ENCODE peak calls at places on chromosome 12, in seven cellular contexts. One of them, this sample, is unnamed.

GRCh38 chr12:52213541-52214420 is 19.3 kb upstream of the KRT7 start:
- DNase-seq in heart right ventricle: peak; percentile 58
- DNase-seq in A549: peak; percentile 91
- DNase-seq in cardiac muscle cell: peak; percentile 82
- DNase-seq in iPS DF 6.9: peak; percentile 60
- DNase-seq in body of pancreas: peak; percentile 91
- DNase-seq in pancreas: peak; percentile 85
- DNase-seq in this sample: no peak

GRCh38 chr12:2058837-2059236 is 6.0 kb downstream of the CACNA1C start:
- DNase-seq in heart right ventricle: no peak
- DNase-seq in A549: no peak
- DNase-seq in cardiac muscle cell: no peak
- DNase-seq in iPS DF 6.9: no peak
- DNase-seq in body of pancreas: no peak
- DNase-seq in pancreas: no peak
- DNase-seq in this sample: no peak

GRCh38 chr12:11743748-11744147 is 94.3 kb downstream of the ETV6 start:
- DNase-seq in heart right ventricle: no peak
- DNase-seq in A549: no peak
- DNase-seq in cardiac muscle cell: no peak
- DNase-seq in iPS DF 6.9: peak; percentile 29
- DNase-seq in body of pancreas: no peak
- DNase-seq in pancreas: no peak
- DNase-seq in this sample: no peak

GRCh38 chr12:31835276-31835882 is 106.6 kb upstream of the AMN1 start:
- DNase-seq in heart right ventricle: no peak
- DNase-seq in A549: peak; percentile 74
- DNase-seq in cardiac muscle cell: no peak
- DNase-seq in iPS DF 6.9: no peak
- DNase-seq in body of pancreas: no peak
- DNase-seq in pancreas: no peak
- DNase-seq in this sample: no peak

GRCh38 chr12:132873724-132874123 is 13.7 kb downstream of the CHFR start:
- DNase-seq in heart right ventricle: no peak
- DNase-seq in A549: no peak
- DNase-seq in cardiac muscle cell: no peak
- DNase-seq in iPS DF 6.9: no peak
- DNase-seq in body of pancreas: no peak
- DNase-seq in pancreas: no peak
- DNase-seq in this sample: no peak

GRCh38 chr12:21527451-21528180 is 1.5 kb downstream of the SPX start:
- DNase-seq in heart right ventricle: peak; percentile 40
- DNase-seq in A549: peak; percentile 75
- DNase-seq in cardiac muscle cell: peak; percentile 58
- DNase-seq in iPS DF 6.9: no peak
- DNase-seq in body of pancreas: peak; percentile 83
- DNase-seq in pancreas: peak; percentile 61
- DNase-seq in this sample: no peak

GRCh38 chr12:78792052-78792698 is 72.4 kb upstream of the SYT1 start:
- DNase-seq in heart right ventricle: no peak
- DNase-seq in A549: no peak
- DNase-seq in cardiac muscle cell: no peak
- DNase-seq in iPS DF 6.9: no peak
- DNase-seq in body of pancreas: no peak
- DNase-seq in pancreas: no peak
- DNase-seq in this sample: no peak

GRCh38 chr12:65664715-65665250 is 159.5 kb upstream of the HMGA2 start:
- DNase-seq in heart right ventricle: no peak
- DNase-seq in A549: no peak
- DNase-seq in cardiac muscle cell: no peak
- DNase-seq in iPS DF 6.9: no peak
- DNase-seq in body of pancreas: no peak
- DNase-seq in pancreas: no peak
- DNase-seq in this sample: no peak

GRCh38 chr12:69428351-69429048 is 41.7 kb upstream of the FRS2 start:
- DNase-seq in heart right ventricle: no peak
- DNase-seq in A549: no peak
- DNase-seq in cardiac muscle cell: peak; percentile 38
- DNase-seq in iPS DF 6.9: no peak
- DNase-seq in body of pancreas: no peak
- DNase-seq in pancreas: no peak
- DNase-seq in this sample: no peak
- H3K27ac ChIP-seq in heart right ventricle: no peak overlapping the region
- H3K27ac ChIP-seq in A549: no peak overlapping the region
- H3K27ac ChIP-seq in cardiac muscle cell: no peak overlapping the region
- H3K27ac ChIP-seq in iPS DF 6.9: no peak overlapping the region
- H3K27ac ChIP-seq in body of pancreas: no peak overlapping the region
- H3K27ac ChIP-seq in pancreas: no peak overlapping the region
- H3K27ac ChIP-seq in this sample: no peak overlapping the region

GRCh38 chr12:94263011-94263786 is 114.8 kb downstream of the PLXNC1 start:
- DNase-seq in heart right ventricle: no peak
- DNase-seq in A549: no peak
- DNase-seq in cardiac muscle cell: no peak
- DNase-seq in iPS DF 6.9: no peak
- DNase-seq in body of pancreas: no peak
- DNase-seq in pancreas: no peak
- DNase-seq in this sample: no peak
- H3K27ac ChIP-seq in heart right ventricle: peak overlapping the region; percentile 94
- H3K27ac ChIP-seq in A549: no peak overlapping the region
- H3K27ac ChIP-seq in cardiac muscle cell: no peak overlapping the region
- H3K27ac ChIP-seq in iPS DF 6.9: no peak overlapping the region
- H3K27ac ChIP-seq in body of pancreas: peak overlapping the region; percentile 72
- H3K27ac ChIP-seq in pancreas: peak overlapping the region; percentile 66
- H3K27ac ChIP-seq in this sample: peak overlapping the region; percentile 89

GRCh38 chr12:49055978-49056754 is 4.4 kb downstream of the KMT2D start:
- DNase-seq in heart right ventricle: peak; percentile 72
- DNase-seq in A549: peak; percentile 83
- DNase-seq in cardiac muscle cell: peak; percentile 87
- DNase-seq in iPS DF 6.9: peak; percentile 22
- DNase-seq in body of pancreas: peak; percentile 69
- DNase-seq in pancreas: peak; percentile 61
- DNase-seq in this sample: peak; percentile 76
- H3K27ac ChIP-seq in heart right ventricle: peak overlapping the region; percentile 100
- H3K27ac ChIP-seq in A549: no peak overlapping the region
- H3K27ac ChIP-seq in cardiac muscle cell: no peak overlapping the region
- H3K27ac ChIP-seq in iPS DF 6.9: no peak overlapping the region
- H3K27ac ChIP-seq in body of pancreas: peak overlapping the region; percentile 3
- H3K27ac ChIP-seq in pancreas: no peak overlapping the region
- H3K27ac ChIP-seq in this sample: no peak overlapping the region

GRCh38 chr12:27142102-27142721 is 59.8 kb upstream of the C12orf71 start:
- DNase-seq in heart right ventricle: peak; percentile 80
- DNase-seq in A549: peak; percentile 84
- DNase-seq in cardiac muscle cell: peak; percentile 90
- DNase-seq in iPS DF 6.9: peak; percentile 74
- DNase-seq in body of pancreas: peak; percentile 71
- DNase-seq in pancreas: peak; percentile 63
- DNase-seq in this sample: no peak

GRCh38 chr12:27148373-27148772 is 66.0 kb upstream of the C12orf71 start:
- DNase-seq in heart right ventricle: no peak
- DNase-seq in A549: no peak
- DNase-seq in cardiac muscle cell: no peak
- DNase-seq in iPS DF 6.9: no peak
- DNase-seq in body of pancreas: no peak
- DNase-seq in pancreas: no peak
- DNase-seq in this sample: no peak

GRCh38 chr12:27140478-27140969 is 58.1 kb upstream of the C12orf71 start:
- DNase-seq in heart right ventricle: no peak
- DNase-seq in A549: no peak
- DNase-seq in cardiac muscle cell: no peak
- DNase-seq in iPS DF 6.9: no peak
- DNase-seq in body of pancreas: no peak
- DNase-seq in pancreas: no peak
- DNase-seq in this sample: no peak

GRCh38 chr12:27148791-27149190 is 66.4 kb upstream of the C12orf71 start:
- DNase-seq in heart right ventricle: no peak
- DNase-seq in A549: no peak
- DNase-seq in cardiac muscle cell: no peak
- DNase-seq in iPS DF 6.9: no peak
- DNase-seq in body of pancreas: no peak
- DNase-seq in pancreas: no peak
- DNase-seq in this sample: no peak

GRCh38 chr12:27143676-27144075 is 61.3 kb upstream of the C12orf71 start:
- DNase-seq in heart right ventricle: no peak
- DNase-seq in A549: no peak
- DNase-seq in cardiac muscle cell: peak; percentile 7
- DNase-seq in iPS DF 6.9: no peak
- DNase-seq in body of pancreas: no peak
- DNase-seq in pancreas: no peak
- DNase-seq in this sample: no peak
- H3K27ac ChIP-seq in heart right ventricle: peak overlapping the region; percentile 1
- H3K27ac ChIP-seq in A549: peak overlapping the region; percentile 32
- H3K27ac ChIP-seq in cardiac muscle cell: no peak overlapping the region
- H3K27ac ChIP-seq in iPS DF 6.9: no peak overlapping the region
- H3K27ac ChIP-seq in body of pancreas: no peak overlapping the region
- H3K27ac ChIP-seq in pancreas: no peak overlapping the region
- H3K27ac ChIP-seq in this sample: no peak overlapping the region

DNA sequence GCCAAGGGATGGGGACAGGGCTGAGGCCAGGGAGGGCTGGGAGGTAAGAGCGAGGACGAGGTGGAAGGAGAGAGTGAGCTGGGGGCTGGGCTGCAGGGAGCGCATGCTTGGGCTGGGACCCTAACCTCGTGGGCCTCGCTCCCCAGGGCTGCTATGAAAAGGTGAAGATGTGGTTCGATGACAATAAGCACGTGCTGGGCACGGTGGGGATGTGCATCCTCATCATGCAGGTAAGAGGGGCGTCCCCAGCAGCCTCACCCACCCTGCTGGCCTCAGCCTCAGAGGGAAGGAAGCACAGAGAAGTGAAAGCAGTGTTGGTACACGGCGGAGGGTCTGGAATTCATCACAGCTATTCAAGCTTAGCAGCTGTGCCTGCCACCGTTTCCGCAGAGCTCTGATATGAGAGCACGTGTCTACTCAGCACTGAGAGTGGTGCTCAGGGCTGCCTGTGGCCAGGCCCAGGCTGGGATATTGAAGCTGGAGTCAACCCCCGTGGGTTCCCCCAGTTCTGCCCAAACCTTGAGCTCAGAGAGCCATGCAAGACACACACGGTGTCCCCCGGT is 204.5 kb downstream of the TSPAN9 start:
- DNase-seq in heart right ventricle: no peak
- DNase-seq in A549: no peak
- DNase-seq in cardiac muscle cell: peak; percentile 27
- DNase-seq in iPS DF 6.9: no peak
- DNase-seq in body of pancreas: no peak
- DNase-seq in pancreas: no peak
- DNase-seq in this sample: no peak
- H3K27ac ChIP-seq in heart right ventricle: no peak overlapping the region
- H3K27ac ChIP-seq in A549: no peak overlapping the region
- H3K27ac ChIP-seq in cardiac muscle cell: peak overlapping the region; percentile 84
- H3K27ac ChIP-seq in iPS DF 6.9: no peak overlapping the region
- H3K27ac ChIP-seq in body of pancreas: no peak overlapping the region
- H3K27ac ChIP-seq in pancreas: no peak overlapping the region
- H3K27ac ChIP-seq in this sample: no peak overlapping the region

DNA sequence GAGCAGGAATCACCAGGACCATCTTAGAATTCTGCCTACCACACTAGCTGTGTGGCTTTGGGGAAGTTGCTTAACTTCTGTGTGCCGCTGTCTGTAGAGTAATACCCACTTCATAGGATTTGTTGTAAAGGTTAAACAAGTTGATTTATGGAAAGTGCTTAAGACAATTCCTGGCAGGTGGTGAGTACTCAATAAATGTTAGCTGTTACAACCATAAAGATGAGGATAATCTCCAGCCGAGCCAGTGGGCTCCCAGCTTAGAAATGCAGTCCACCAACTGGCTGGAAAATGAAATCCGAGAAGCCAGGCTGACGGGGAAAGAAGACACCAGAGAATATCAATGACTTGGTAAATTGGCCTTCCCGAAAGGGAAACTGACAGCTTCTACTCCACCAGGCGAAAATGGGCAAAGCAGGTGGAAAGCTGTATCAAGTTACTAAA is 173.5 kb downstream of the CHST11 start:
- DNase-seq in heart right ventricle: no peak
- DNase-seq in A549: no peak
- DNase-seq in cardiac muscle cell: no peak
- DNase-seq in iPS DF 6.9: no peak
- DNase-seq in body of pancreas: no peak
- DNase-seq in pancreas: no peak
- DNase-seq in this sample: no peak
- H3K27ac ChIP-seq in heart right ventricle: no peak overlapping the region
- H3K27ac ChIP-seq in A549: no peak overlapping the region
- H3K27ac ChIP-seq in cardiac muscle cell: no peak overlapping the region
- H3K27ac ChIP-seq in iPS DF 6.9: no peak overlapping the region
- H3K27ac ChIP-seq in body of pancreas: no peak overlapping the region
- H3K27ac ChIP-seq in pancreas: no peak overlapping the region
- H3K27ac ChIP-seq in this sample: no peak overlapping the region

GRCh38 chr12:13956060-13956590 is 25.3 kb downstream of the GRIN2B start:
- DNase-seq in heart right ventricle: no peak
- DNase-seq in A549: no peak
- DNase-seq in cardiac muscle cell: no peak
- DNase-seq in iPS DF 6.9: no peak
- DNase-seq in body of pancreas: no peak
- DNase-seq in pancreas: no peak
- DNase-seq in this sample: no peak
- H3K27ac ChIP-seq in heart right ventricle: no peak overlapping the region
- H3K27ac ChIP-seq in A549: peak overlapping the region; percentile 92
- H3K27ac ChIP-seq in cardiac muscle cell: no peak overlapping the region
- H3K27ac ChIP-seq in iPS DF 6.9: no peak overlapping the region
- H3K27ac ChIP-seq in body of pancreas: no peak overlapping the region
- H3K27ac ChIP-seq in pancreas: no peak overlapping the region
- H3K27ac ChIP-seq in this sample: no peak overlapping the region

GRCh38 chr12:56714431-56714929 is 10.6 kb downstream of the NACA start:
- DNase-seq in heart right ventricle: no peak
- DNase-seq in A549: no peak
- DNase-seq in cardiac muscle cell: no peak
- DNase-seq in iPS DF 6.9: no peak
- DNase-seq in body of pancreas: no peak
- DNase-seq in pancreas: no peak
- DNase-seq in this sample: no peak
- H3K27ac ChIP-seq in heart right ventricle: no peak overlapping the region
- H3K27ac ChIP-seq in A549: no peak overlapping the region
- H3K27ac ChIP-seq in cardiac muscle cell: peak overlapping the region; percentile 64
- H3K27ac ChIP-seq in iPS DF 6.9: no peak overlapping the region
- H3K27ac ChIP-seq in body of pancreas: no peak overlapping the region
- H3K27ac ChIP-seq in pancreas: no peak overlapping the region
- H3K27ac ChIP-seq in this sample: no peak overlapping the region

GRCh38 chr12:124666722-124667259 is 99.4 kb upstream of the NCOR2 start:
- DNase-seq in heart right ventricle: no peak
- DNase-seq in A549: no peak
- DNase-seq in cardiac muscle cell: no peak
- DNase-seq in iPS DF 6.9: no peak
- DNase-seq in body of pancreas: no peak
- DNase-seq in pancreas: no peak
- DNase-seq in this sample: no peak
- H3K27ac ChIP-seq in heart right ventricle: no peak overlapping the region
- H3K27ac ChIP-seq in A549: no peak overlapping the region
- H3K27ac ChIP-seq in cardiac muscle cell: no peak overlapping the region
- H3K27ac ChIP-seq in iPS DF 6.9: no peak overlapping the region
- H3K27ac ChIP-seq in body of pancreas: no peak overlapping the region
- H3K27ac ChIP-seq in pancreas: no peak overlapping the region
- H3K27ac ChIP-seq in this sample: no peak overlapping the region

This sample was measured in coronary artery.